ENCODE peak calls at places on chromosome 3, in four cellular contexts. K is PC-3, Y is fibroblast of lung, A is GM12878. E is an unnamed sample. For H3K4me1, the result is how much of the 10 kb centered on the place peaks cover.

GRCh38 chr3:197692641-197693040 is 44.1 kb downstream of the RUBCN start:
- DNase-seq in K (no peak), Y (no peak), A (no peak), E (no peak)

GRCh38 chr3:71120012-71120411 is 463.5 kb downstream of the FOXP1 start:
- DNase-seq in K (peak), Y (no peak), A (no peak), E (no peak)

GRCh38 chr3:99903844-99904243 is 86.2 kb downstream of the CMSS1 start:
- DNase-seq in K (peak), Y (no peak), A (no peak), E (peak)

GRCh38 chr3:154469585-154469984 is 39.6 kb upstream of the GPR149 start:
- DNase-seq in K (no peak), Y (no peak), A (no peak), E (no peak)

GRCh38 chr3:190696777-190697501 is 165.6 kb downstream of the GMNC start:
- DNase-seq in K (peak), Y (peak), A (no peak), E (no peak)

GRCh38 chr3:167251678-167252077 is 128.4 kb downstream of the ZBBX start:
- DNase-seq in K (no peak), Y (no peak), A (no peak), E (no peak)

GRCh38 chr3:52852419-52852818 is 17.6 kb upstream of the MUSTN1 start:
- DNase-seq in K (no peak), Y (no peak), A (no peak), E (no peak)

GRCh38 chr3:8827641-8828040 is 58.2 kb upstream of the OXTR start:
- DNase-seq in K (no peak), Y (no peak), A (no peak), E (no peak)

GRCh38 chr3:153051427-153052095 is 110.5 kb upstream of the RAP2B start:
- DNase-seq in K (peak), Y (peak), A (no peak), E (peak)

GRCh38 chr3:16309558-16309957 is 44.5 kb downstream of the OXNAD1 start:
- DNase-seq in K (peak), Y (peak), A (peak), E (peak)

GRCh38 chr3:149581681-149582349 is 76.0 kb downstream of the WWTR1 start:
- DNase-seq in K (peak), Y (peak), A (no peak), E (peak)

GRCh38 chr3:44106761-44107160 is 134.9 kb upstream of the TOPAZ1 start:
- DNase-seq in K (no peak), Y (no peak), A (no peak), E (no peak)

GRCh38 chr3:62201438-62202035 is 171.8 kb downstream of the FEZF2 start:
- DNase-seq in K (peak), Y (peak), A (no peak), E (peak)

GRCh38 chr3:154852515-154852914 is 227.6 kb upstream of the MME start:
- DNase-seq in K (peak), Y (no peak), A (no peak), E (no peak)

GRCh38 chr3:190385835-190386688 is 1.9 kb upstream of the CLDN16 start:
- DNase-seq in K (peak), Y (peak), A (no peak), E (peak)

GRCh38 chr3:52831500-52832301 is 1.2 kb upstream of the ITIH4 start:
- DNase-seq in K (peak), Y (peak), A (no peak), E (peak)

GRCh38 chr3:45606991-45607712 is 12.6 kb downstream of the LIMD1 start:
- DNase-seq in K (peak), Y (peak), A (no peak), E (no peak)
- H3K4me1 ChIP-seq in K (under half), Y (under half), A (under half), E (under half)

GRCh38 chr3:176724360-176724759 is 472.9 kb downstream of the TBL1XR1 start:
- DNase-seq in K (no peak), Y (no peak), A (no peak), E (no peak)
- H3K4me2 ChIP-seq in K (no peak), Y (no peak), A (no peak), E (no peak)

DNA sequence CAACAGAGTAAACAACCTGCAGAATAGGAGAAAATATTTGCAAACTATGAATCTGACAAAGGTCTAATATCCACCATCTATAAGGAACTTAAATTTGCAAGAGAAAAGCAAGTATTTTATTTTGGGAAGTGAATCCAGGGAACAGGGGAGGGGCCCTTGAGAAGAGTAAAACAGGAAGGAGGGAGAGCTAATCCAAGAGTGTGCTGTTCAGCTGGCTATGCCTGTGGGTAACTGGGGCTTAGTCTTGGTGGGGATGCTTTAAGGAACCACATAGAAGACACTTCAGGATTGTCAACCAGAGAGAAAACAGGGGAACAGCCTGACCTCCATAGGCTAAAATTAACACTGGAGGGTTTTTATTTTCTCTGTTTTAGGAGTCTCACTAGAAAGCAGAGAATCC is 3.9 kb upstream of the HHLA2 start:
- DNase-seq in K (no peak), Y (no peak), A (no peak), E (no peak)
- TF ChIP-seq CTCF in K (no peak), Y (no peak), A (no peak), E (no peak)

GRCh38 chr3:47378869-47379268 is 2.0 kb upstream of the PTPN23 start:
- DNase-seq in K (no peak), Y (no peak), A (no peak), E (no peak)

GRCh38 chr3:47379488-47379899 is 1.3 kb upstream of the PTPN23 start:
- DNase-seq in K (no peak), Y (no peak), A (no peak), E (no peak)

GRCh38 chr3:47380026-47380600 is 708 bp upstream of the PTPN23 start:
- DNase-seq in K (no peak), Y (no peak), A (no peak), E (no peak)

GRCh38 chr3:47380601-47381316 is at the start of gene PTPN23:
- DNase-seq in K (peak), Y (peak), A (peak), E (peak)

GRCh38 chr3:47381317-47382157 is 716 bp downstream of the PTPN23 start:
- DNase-seq in K (peak), Y (peak), A (peak), E (peak)
- H3K4me1 ChIP-seq in K (under half), Y (under half), A (under half), E (under half)

E was measured in mammary epithelial cell.